ENCODE peak calls at places on chromosome 1, in seven cellular contexts. W, S, C, M, Q, B and H are unnamed samples. For H3K36me3 and H3K27me3, the result is how much of the 10 kb centered on the place peaks cover.

GRCh38 chr1:183124259-183124658 is 61.8 kb upstream of the LAMC2 start:
- DNase-seq in W (no peak), B (no peak), S (no peak), M (no peak), C (no peak), Q (no peak), H (no peak)

GRCh38 chr1:178267646-178268094 is 173.8 kb downstream of the RASAL2 start:
- DNase-seq in C (peak), M (peak), B (no peak), S (peak), Q (no peak), W (no peak), H (no peak)

GRCh38 chr1:63534406-63534805 is 11.1 kb downstream of the EFCAB7 start:
- DNase-seq in C (no peak), W (no peak), Q (no peak), M (no peak), B (no peak), S (no peak), H (no peak)

GRCh38 chr1:11138952-11139351 is 39.3 kb upstream of the EXOSC10 start:
- DNase-seq in W (no peak), C (peak), M (peak), Q (no peak), S (peak), B (no peak), H (no peak)

GRCh38 chr1:67469431-67469830 is 39.2 kb upstream of the SERBP1 start:
- DNase-seq in B (no peak), Q (no peak), S (no peak), W (no peak), C (no peak), M (no peak), H (no peak)

GRCh38 chr1:202821467-202821866 is 10.7 kb downstream of the PCAT6 start:
- DNase-seq in W (no peak), S (peak), C (peak), Q (no peak), M (no peak), B (no peak), H (no peak)

GRCh38 chr1:208054885-208055507 is 144.1 kb upstream of the CD34 start:
- DNase-seq in Q (no peak), M (no peak), S (no peak), B (no peak), C (no peak), W (no peak), H (no peak)

GRCh38 chr1:209707308-209707707 is 2.7 kb downstream of the HSD11B1 start:
- DNase-seq in C (peak), B (no peak), S (peak), Q (no peak), M (peak), W (no peak), H (no peak)

GRCh38 chr1:248810727-248811513 is 14.8 kb downstream of the SH3BP5L start:
- DNase-seq in M (peak), B (peak), Q (no peak), S (peak), W (peak), C (no peak), H (no peak)

GRCh38 chr1:209670441-209671082 is 4.7 kb upstream of the G0S2 start:
- DNase-seq in Q (no peak), C (no peak), W (no peak), S (no peak), B (no peak), M (peak), H (no peak)

GRCh38 chr1:117237701-117238413 is 27.1 kb upstream of the VTCN1 start:
- DNase-seq in C (no peak), B (no peak), M (peak), S (peak), W (no peak), Q (no peak), H (no peak)

GRCh38 chr1:82225407-82226197 is 424.9 kb downstream of the ADGRL2 start:
- DNase-seq in C (no peak), Q (no peak), S (peak), M (peak), B (no peak), W (no peak), H (no peak)

GRCh38 chr1:167720965-167721616 is 691 bp upstream of the MPZL1 start:
- DNase-seq in B (peak), Q (no peak), S (peak), C (peak), M (peak), W (no peak), H (no peak)

GRCh38 chr1:155124503-155125463 is 2.9 kb upstream of the EFNA1 start:
- DNase-seq in W (no peak), C (peak), B (peak), Q (no peak), S (no peak), M (peak), H (no peak)

GRCh38 chr1:198880397-198880796 is 241.6 kb downstream of the PTPRC start:
- DNase-seq in Q (no peak), B (no peak), W (no peak), S (peak), M (no peak), C (peak), H (no peak)

GRCh38 chr1:15952317-15953258 is 23.3 kb downstream of the ZBTB17 start:
- DNase-seq in S (peak), B (no peak), W (no peak), C (peak), Q (no peak), M (peak), H (no peak)

DNA sequence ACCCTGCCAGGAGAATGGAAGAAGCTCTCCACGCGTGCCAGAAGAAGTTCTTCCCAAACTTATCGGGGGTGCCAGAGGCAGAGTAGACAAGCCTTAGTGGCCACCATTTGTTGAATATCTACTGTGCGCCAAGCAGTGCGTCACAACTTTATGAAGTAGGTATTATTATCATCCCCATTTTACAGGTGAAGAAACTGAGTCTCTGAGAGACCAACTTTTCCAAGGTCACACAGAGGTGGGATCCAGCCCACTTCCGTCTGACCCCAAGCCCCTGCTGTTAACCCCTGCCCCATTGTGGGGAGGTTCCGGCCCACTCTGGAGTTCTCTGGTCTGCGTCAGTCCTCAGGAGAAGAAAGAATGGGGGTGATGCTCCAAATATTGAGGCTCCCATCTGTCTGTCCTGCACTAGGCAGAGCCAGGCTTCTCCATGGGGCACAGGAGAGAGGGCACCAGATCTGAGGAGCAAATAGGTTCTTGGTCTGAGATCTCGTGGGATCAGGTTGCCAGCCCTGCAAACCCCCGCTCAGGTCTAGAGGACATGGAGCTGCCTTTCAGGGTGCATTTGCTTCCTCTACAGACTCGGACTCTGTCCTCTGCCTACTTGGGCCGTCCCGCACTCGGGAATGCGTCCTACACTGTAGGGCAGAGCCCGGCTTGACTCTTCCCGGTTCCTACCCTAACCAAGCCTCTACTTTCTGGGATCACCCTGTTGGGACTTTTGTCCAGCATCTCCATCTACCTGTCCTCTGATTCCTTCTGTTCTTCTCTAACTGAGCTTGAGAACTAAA is 2.1 kb downstream of the CDK18 start:
- DNase-seq in Q (no peak), M (no peak), C (no peak), B (no peak), S (no peak), W (no peak), H (no peak)
- H3K36me3 ChIP-seq in Q (under half), M (under half), C (under half), B (under half), S (under half), W (under half), H (under half)

DNA sequence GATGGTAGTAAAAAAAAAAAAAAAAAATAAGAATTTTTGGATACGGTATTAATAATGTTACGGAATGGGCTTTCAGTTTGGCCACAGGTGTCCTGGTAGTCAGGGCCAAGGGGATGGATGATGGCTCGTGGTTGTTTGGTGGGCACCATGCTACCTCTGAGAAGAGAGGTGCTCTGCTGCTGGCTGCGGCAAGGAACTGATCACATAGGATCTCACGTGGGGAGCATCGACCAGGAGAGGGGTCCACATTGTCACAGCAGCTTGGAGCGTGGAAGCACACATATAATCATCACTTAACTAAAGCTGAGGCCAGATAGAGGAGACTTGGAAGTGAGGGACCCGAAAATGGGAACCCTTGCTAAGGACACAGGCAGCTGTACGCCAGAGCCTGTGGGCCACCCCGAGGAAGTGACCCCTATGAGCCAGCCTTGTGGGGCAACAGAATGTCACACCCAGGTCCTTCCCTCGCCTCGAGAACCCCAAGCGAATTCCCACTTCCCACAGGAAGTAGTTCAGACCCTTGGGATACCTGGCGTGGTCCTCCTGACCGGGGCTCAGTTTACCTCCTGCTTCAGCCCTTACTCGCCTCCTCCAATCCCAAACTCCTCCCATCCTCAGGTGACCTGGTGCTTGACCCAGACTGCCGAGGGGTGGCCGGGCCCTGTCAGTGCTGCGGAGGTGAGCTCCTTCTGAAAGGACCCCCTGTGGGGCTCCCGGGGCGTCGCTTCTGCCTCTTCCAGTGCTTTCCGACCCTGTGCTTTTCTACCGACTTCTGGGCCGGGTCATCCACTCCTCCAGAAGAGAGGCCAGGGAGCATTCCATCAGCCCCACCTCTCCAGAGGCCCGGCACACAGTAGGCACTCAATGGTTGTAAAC is 222.0 kb downstream of the CAMTA1 start:
- DNase-seq in S (no peak), Q (no peak), C (no peak), W (no peak), M (no peak), B (no peak), H (no peak)
- H3K27me3 ChIP-seq in S (under half), Q (under half), C (under half), W (under half), M (half or more), B (under half), H (under half)

GRCh38 chr1:204545202-204545601 is 29.0 kb downstream of the MDM4 start:
- DNase-seq in Q (no peak), W (no peak), S (peak), C (peak), M (no peak), B (no peak), H (no peak)

GRCh38 chr1:204544321-204544720 is 28.1 kb downstream of the MDM4 start:
- DNase-seq in C (peak), B (no peak), Q (no peak), M (peak), W (no peak), S (peak), H (no peak)

GRCh38 chr1:204549313-204549712 is 33.1 kb downstream of the MDM4 start:
- DNase-seq in S (no peak), C (no peak), B (no peak), M (no peak), Q (no peak), W (no peak), H (no peak)

GRCh38 chr1:204550926-204551325 is 34.7 kb downstream of the MDM4 start:
- DNase-seq in Q (no peak), M (no peak), B (no peak), S (no peak), W (no peak), C (no peak), H (no peak)

DNA sequence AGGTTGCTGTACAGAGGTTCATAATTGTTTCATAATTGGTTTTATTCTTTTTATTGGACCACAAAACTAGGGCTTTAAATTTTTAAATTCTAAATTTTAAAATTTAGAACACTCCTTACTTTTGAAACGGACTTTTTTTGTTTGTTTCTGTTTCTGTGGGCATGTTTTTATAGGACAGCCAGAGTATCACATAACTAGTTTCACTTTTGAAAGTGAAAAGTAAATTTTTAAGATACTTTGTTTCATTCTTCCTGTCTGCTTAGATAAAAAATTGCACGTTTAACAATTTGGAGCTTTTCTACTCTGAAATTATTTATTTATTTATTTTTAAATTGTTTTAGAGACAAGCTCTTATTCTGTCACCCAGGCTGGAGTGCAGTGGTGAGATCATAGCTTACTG is 29.7 kb downstream of the MDM4 start:
- DNase-seq in M (no peak), B (no peak), W (no peak), S (no peak), Q (no peak), C (no peak), H (no peak)
- H3K27ac ChIP-seq in M (no peak), B (no peak), W (no peak), S (no peak), Q (peak), C (no peak), H (peak)

GRCh38 chr1:170910273-170910672 is 25.1 kb upstream of the MROH9 start:
- DNase-seq in Q (no peak), S (peak), C (peak), M (peak), W (no peak), B (no peak), H (no peak)
- H3K36me3 ChIP-seq in Q (under half), S (under half), C (under half), M (under half), W (under half), B (under half), H (under half)

DNA sequence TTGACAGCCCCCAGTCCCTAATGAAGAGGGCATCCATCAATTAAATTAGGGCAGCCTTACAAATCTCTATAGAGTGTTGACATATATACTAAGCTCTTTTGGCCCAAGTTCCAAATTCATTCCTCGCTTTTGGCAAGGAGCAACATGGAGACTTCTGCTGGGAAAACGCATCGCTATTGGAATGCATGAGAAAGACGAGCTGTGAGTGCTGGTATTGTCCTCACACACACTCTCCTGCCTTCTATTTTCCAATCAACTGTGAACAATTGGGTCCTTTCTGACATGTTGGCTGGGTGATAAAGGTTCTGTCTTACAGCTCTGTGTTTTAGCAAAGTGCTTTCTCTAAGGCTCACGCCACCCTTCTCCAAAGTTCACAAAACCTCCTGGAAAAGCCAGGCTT is 179.8 kb downstream of the TNR start:
- DNase-seq in W (no peak), C (no peak), Q (no peak), M (no peak), S (no peak), B (no peak), H (no peak)
- H3K27me3 ChIP-seq in W (under half), C (under half), Q (under half), M (under half), S (under half), B (under half), H (under half)

GRCh38 chr1:229355661-229356060 is 12.8 kb upstream of the CCSAP start:
- DNase-seq in M (no peak), S (no peak), C (no peak), B (no peak), W (no peak), Q (no peak), H (no peak)

GRCh38 chr1:229349463-229350385 is 6.9 kb upstream of the CCSAP start:
- DNase-seq in M (no peak), Q (no peak), S (no peak), B (no peak), C (no peak), W (no peak), H (no peak)

GRCh38 chr1:229352975-229353374 is 10.1 kb upstream of the CCSAP start:
- DNase-seq in C (no peak), Q (no peak), S (no peak), B (no peak), M (no peak), W (no peak), H (no peak)

GRCh38 chr1:229354226-229354625 is 11.4 kb upstream of the CCSAP start:
- DNase-seq in Q (no peak), C (no peak), B (no peak), S (no peak), M (no peak), W (no peak), H (no peak)
- H3K27ac ChIP-seq in Q (no peak), C (no peak), B (no peak), S (no peak), M (no peak), W (no peak), H (no peak)

GRCh38 chr1:38997034-38997900 is 6.2 kb downstream of the AKIRIN1 start:
- DNase-seq in S (peak), Q (no peak), C (no peak), W (no peak), M (no peak), B (no peak), H (peak)

GRCh38 chr1:39001516-39002389 is 10.7 kb downstream of the AKIRIN1 start:
- DNase-seq in Q (no peak), W (no peak), C (no peak), S (no peak), B (no peak), M (no peak), H (no peak)

GRCh38 chr1:38992450-38993111 is 1.5 kb downstream of the AKIRIN1 start:
- DNase-seq in M (no peak), Q (no peak), S (peak), W (no peak), B (no peak), C (no peak), H (no peak)

GRCh38 chr1:38994196-38994595 is 3.1 kb downstream of the AKIRIN1 start:
- DNase-seq in S (no peak), W (no peak), B (no peak), Q (no peak), M (no peak), C (no peak), H (no peak)

DNA sequence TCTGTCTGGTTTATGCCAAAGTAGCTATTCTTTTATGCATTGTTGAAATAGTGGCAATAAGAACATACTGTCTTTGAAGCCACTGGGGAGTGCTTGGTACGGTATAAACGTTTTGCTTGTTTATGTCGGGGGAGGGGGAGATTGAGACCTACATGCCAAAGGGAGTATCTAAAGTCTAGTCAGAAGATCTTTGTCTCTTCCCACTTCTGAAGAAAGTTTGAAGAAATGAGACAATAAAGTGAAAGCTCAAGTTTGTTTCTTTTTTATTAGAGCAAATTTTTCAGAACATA is 6.8 kb downstream of the AKIRIN1 start:
- DNase-seq in Q (no peak), S (peak), B (no peak), W (no peak), C (no peak), M (no peak), H (no peak)
- H3K36me3 ChIP-seq in Q (under half), S (under half), B (under half), W (under half), C (under half), M (half or more), H (under half)

GRCh38 chr1:222623458-222623857 is 5.6 kb downstream of the MIA3 start:
- DNase-seq in Q (no peak), M (no peak), C (no peak), W (no peak), B (no peak), S (no peak), H (no peak)

GRCh38 chr1:222624214-222624613 is 6.3 kb downstream of the MIA3 start:
- DNase-seq in C (no peak), S (no peak), M (no peak), W (no peak), Q (no peak), B (no peak), H (no peak)

GRCh38 chr1:222629921-222630535 is 12.1 kb downstream of the MIA3 start:
- DNase-seq in W (no peak), B (no peak), C (peak), M (no peak), S (peak), Q (no peak), H (no peak)

GRCh38 chr1:222622765-222623164 is 4.9 kb downstream of the MIA3 start:
- DNase-seq in C (no peak), B (no peak), S (no peak), W (no peak), Q (no peak), M (no peak), H (no peak)

DNA sequence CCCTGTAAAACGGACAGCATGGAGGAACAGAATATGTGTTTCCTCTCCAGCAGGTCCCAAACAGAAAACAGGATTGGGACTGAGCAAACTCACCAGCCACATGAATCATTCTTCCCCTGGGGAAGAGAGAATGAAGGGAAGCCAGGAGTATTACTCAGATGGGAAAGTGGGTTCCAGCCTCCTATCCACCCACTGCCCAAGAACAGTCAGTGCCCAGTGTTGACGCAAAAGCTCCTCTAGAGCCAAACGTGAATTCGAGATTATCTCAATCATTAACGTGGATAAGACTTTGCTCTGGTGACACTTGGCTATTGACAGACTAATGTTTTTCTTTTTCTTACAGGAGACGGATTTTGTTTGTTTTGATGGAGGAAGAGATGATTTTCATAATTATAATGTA is 9.3 kb downstream of the MIA3 start:
- DNase-seq in C (peak), W (no peak), S (peak), M (peak), Q (no peak), B (no peak), H (no peak)
- H3K27me3 ChIP-seq in C (under half), W (under half), S (under half), M (under half), Q (under half), B (under half), H (under half)

DNA sequence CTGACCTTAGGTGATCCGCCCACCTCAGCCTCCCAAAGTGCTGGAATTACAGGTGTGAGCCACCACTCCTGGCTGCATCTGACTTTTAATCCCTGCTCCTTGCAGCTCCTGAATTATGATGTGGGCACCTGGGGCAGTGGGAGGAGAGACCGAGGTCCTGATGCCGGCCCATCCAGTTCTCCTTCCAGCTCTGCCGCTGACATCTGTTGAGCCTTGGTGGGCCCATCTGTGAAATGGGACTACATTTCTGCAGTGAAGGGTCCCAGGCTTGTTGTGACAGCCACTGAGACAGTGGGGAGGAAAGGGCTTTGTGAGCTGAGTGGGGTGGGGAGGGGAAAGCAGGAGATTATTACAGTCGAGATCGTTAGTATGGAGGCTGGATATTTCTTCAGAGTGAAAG is 11.8 kb downstream of the PLA2G2F start:
- DNase-seq in W (no peak), C (no peak), S (no peak), B (no peak), Q (no peak), M (no peak), H (no peak)
- H3K27ac ChIP-seq in W (no peak), C (no peak), S (no peak), B (no peak), Q (no peak), M (no peak), H (no peak)